ENCODE peak calls at places on chromosome 20, in six cellular contexts. N is A172, S is left lobe of liver, J is OCI-M1, Q is tibial nerve, U is neuronal stem cell. Y is an unnamed sample.

GRCh38 chr20:2130062-2130591 is 28.5 kb downstream of the STK35 start:
- DNase-seq in N (no peak), S (no peak), J (no peak), Q (no peak), U (no peak), Y (no peak)

GRCh38 chr20:18431206-18431605 is 35.6 kb downstream of the DZANK1 start:
- DNase-seq in N (no peak), S (no peak), J (no peak), Q (no peak), U (no peak), Y (no peak)

GRCh38 chr20:50421356-50422340 is 88.5 kb upstream of the PTPN1 start:
- DNase-seq in N (no peak), S (no peak), J (no peak), Q (no peak), U (no peak), Y (no peak)

GRCh38 chr20:25288291-25289181 is 40.7 kb downstream of the PYGB start:
- DNase-seq in N (no peak), S (no peak), J (no peak), Q (no peak), U (no peak), Y (no peak)

GRCh38 chr20:46324960-46325703 is 16.8 kb upstream of the CDH22 start:
- DNase-seq in N (peak; percentile 40), S (no peak), J (peak; percentile 58), Q (no peak), U (no peak), Y (no peak)

GRCh38 chr20:53949319-53949839 is 121.0 kb downstream of the BCAS1 start:
- DNase-seq in N (peak; percentile 96), S (no peak), J (peak; percentile 23), Q (no peak), U (no peak), Y (no peak)

GRCh38 chr20:7650481-7650880 is 289.8 kb downstream of the HAO1 start:
- DNase-seq in N (no peak), S (no peak), J (no peak), Q (no peak), U (no peak), Y (no peak)

GRCh38 chr20:63453029-63453523 is 19.4 kb downstream of the KCNQ2 start:
- DNase-seq in N (no peak), S (no peak), J (no peak), Q (no peak), U (no peak), Y (no peak)

GRCh38 chr20:52438326-52438963 is 246.9 kb upstream of the ZFP64 start:
- DNase-seq in N (no peak), S (no peak), J (no peak), Q (no peak), U (no peak), Y (no peak)

GRCh38 chr20:20292472-20292871 is 75.4 kb upstream of the INSM1 start:
- DNase-seq in N (peak; percentile 26), S (no peak), J (peak; percentile 2), Q (no peak), U (no peak), Y (no peak)

GRCh38 chr20:15776773-15777172 is 796.5 kb downstream of the KIF16B start:
- DNase-seq in N (no peak), S (no peak), J (no peak), Q (no peak), U (no peak), Y (no peak)

GRCh38 chr20:18647777-18648176 is 59.9 kb downstream of the DTD1 start:
- DNase-seq in N (no peak), S (no peak), J (no peak), Q (no peak), U (no peak), Y (no peak)

GRCh38 chr20:54028276-54029011 is 42.0 kb downstream of the BCAS1 start:
- DNase-seq in N (no peak), S (no peak), J (no peak), Q (no peak), U (no peak), Y (no peak)

GRCh38 chr20:59042796-59043621 is 423 bp upstream of the PRELID3B start:
- DNase-seq in N (peak; percentile 81), S (peak; percentile 97), J (peak; percentile 97), Q (peak; percentile 77), U (peak; percentile 84), Y (peak; percentile 98)

GRCh38 chr20:63107449-63108200 is 100.9 kb upstream of the BHLHE23 start:
- DNase-seq in N (no peak), S (no peak), J (no peak), Q (no peak), U (no peak), Y (no peak)

GRCh38 chr20:50655325-50655880 is 35.9 kb downstream of the RIPOR3 start:
- DNase-seq in N (no peak), S (peak; percentile 86), J (no peak), Q (peak; percentile 55), U (no peak), Y (no peak)

GRCh38 chr20:57133926-57134650 is 132.4 kb downstream of the BMP7 start:
- DNase-seq in N (no peak), S (no peak), J (no peak), Q (no peak), U (no peak), Y (no peak)

GRCh38 chr20:47352332-47353223 is 3.9 kb downstream of the ZMYND8 start:
- DNase-seq in N (no peak), S (peak; percentile 79), J (peak; percentile 63), Q (no peak), U (no peak), Y (no peak)

GRCh38 chr20:32368930-32369329 is 10.8 kb downstream of the ASXL1 start:
- DNase-seq in N (peak; percentile 65), S (no peak), J (no peak), Q (no peak), U (no peak), Y (peak; percentile 13)

GRCh38 chr20:64219202-64219601 is 36.3 kb upstream of the PCMTD2 start:
- DNase-seq in N (no peak), S (no peak), J (no peak), Q (no peak), U (no peak), Y (no peak)

GRCh38 chr20:22226849-22227248 is 357.5 kb downstream of the FOXA2 start:
- DNase-seq in N (no peak), S (no peak), J (no peak), Q (no peak), U (no peak), Y (no peak)

GRCh38 chr20:39264506-39265172 is 302.5 kb downstream of the DHX35 start:
- DNase-seq in N (peak; percentile 80), S (peak; percentile 58), J (peak; percentile 64), Q (no peak), U (peak; percentile 70), Y (no peak)

Y was measured in osteocyte.